ENCODE peak calls at places on chromosomes 2 and 18, in five cellular contexts. X is uterus; V is CD8-positive, alpha-beta T cell; Z is endodermal cell; Y is heart left ventricle. Q is an unnamed sample.

GRCh38 chr2:73961823-73962615 is 22.7 kb upstream of the TET3 start:
- DNase-seq in X (no peak), V (no peak), Z (peak), Y (no peak), Q (no peak)

GRCh38 chr2:149314687-149315086 is 15.7 kb upstream of the LYPD6 start:
- DNase-seq in X (no peak), V (no peak), Z (no peak), Y (no peak), Q (no peak)

GRCh38 chr2:43623052-43623451 is 14.0 kb upstream of the PLEKHH2 start:
- DNase-seq in X (peak), V (no peak), Z (no peak), Y (no peak), Q (no peak)

GRCh38 chr2:152950125-152950524 is 231.7 kb downstream of the ARL6IP6 start:
- DNase-seq in X (no peak), V (no peak), Z (peak), Y (no peak), Q (no peak)

GRCh38 chr2:37802899-37803379 is 122.1 kb upstream of the RMDN2 start:
- DNase-seq in X (no peak), V (no peak), Z (no peak), Y (no peak), Q (peak)

GRCh38 chr2:60234274-60234976 is 319.0 kb downstream of the BCL11A start:
- DNase-seq in X (no peak), V (no peak), Z (no peak), Y (no peak), Q (no peak)

GRCh38 chr18:41853280-41853679 is 101.8 kb upstream of the PIK3C3 start:
- DNase-seq in X (no peak), V (no peak), Z (no peak), Y (no peak), Q (no peak)

GRCh38 chr18:50097702-50098101 is 97.2 kb downstream of the MYO5B start:
- DNase-seq in X (no peak), V (no peak), Z (no peak), Y (no peak), Q (peak)

GRCh38 chr2:103139628-103140268 is 377.9 kb downstream of the TMEM182 start:
- DNase-seq in X (no peak), V (no peak), Z (peak), Y (no peak), Q (no peak)

GRCh38 chr18:22767653-22768052 is 165.5 kb upstream of the RBBP8 start:
- DNase-seq in X (no peak), V (no peak), Z (no peak), Y (no peak), Q (no peak)

GRCh38 chr2:180006236-180006635 is 861 bp downstream of the CWC22 start:
- DNase-seq in X (no peak), V (no peak), Z (no peak), Y (no peak), Q (no peak)

GRCh38 chr2:199433204-199433832 is 24.4 kb downstream of the SATB2 start:
- DNase-seq in X (no peak), V (no peak), Z (peak), Y (no peak), Q (no peak)

GRCh38 chr2:27796991-27797752 is 25.7 kb downstream of the MRPL33 start:
- DNase-seq in X (no peak), V (no peak), Z (no peak), Y (peak), Q (no peak)

GRCh38 chr18:72634500-72634899 is 90.4 kb upstream of the CBLN2 start:
- DNase-seq in X (no peak), V (no peak), Z (no peak), Y (no peak), Q (no peak)

GRCh38 chr2:15931514-15931870 is 8.9 kb upstream of the MYCN start:
- DNase-seq in X (no peak), V (no peak), Z (no peak), Y (no peak), Q (no peak)

GRCh38 chr2:239393401-239393940 is 7.3 kb downstream of the HDAC4 start:
- DNase-seq in X (peak), V (no peak), Z (peak), Y (peak), Q (no peak)

GRCh38 chr2:213232649-213233437 is 51.4 kb upstream of the SPAG16 start:
- DNase-seq in X (no peak), V (peak), Z (peak), Y (no peak), Q (no peak)

GRCh38 chr2:99984781-99985525 is 157.4 kb downstream of the AFF3 start:
- DNase-seq in X (no peak), V (no peak), Z (no peak), Y (no peak), Q (peak)

GRCh38 chr18:26777316-26778053 is 88.0 kb downstream of the AQP4 start:
- DNase-seq in X (no peak), V (no peak), Z (peak), Y (no peak), Q (no peak)

GRCh38 chr2:45125232-45125631 is 116.0 kb upstream of the SIX2 start:
- DNase-seq in X (no peak), V (no peak), Z (no peak), Y (no peak), Q (no peak)

GRCh38 chr2:926896-927295 is 23.8 kb upstream of the SNTG2 start:
- DNase-seq in X (no peak), V (no peak), Z (no peak), Y (no peak), Q (no peak)

GRCh38 chr18:23134780-23135678 is at the start of gene CABLES1:
- DNase-seq in X (peak), V (no peak), Z (peak), Y (peak), Q (no peak)

GRCh38 chr18:13562494-13563029 is 163.8 kb downstream of the FAM210A start:
- DNase-seq in X (no peak), V (no peak), Z (no peak), Y (no peak), Q (no peak)

GRCh38 chr2:101546376-101547058 is 71.6 kb upstream of the RFX8 start:
- DNase-seq in X (no peak), V (no peak), Z (no peak), Y (no peak), Q (peak)

GRCh38 chr2:146037334-146037870 is 1517.5 kb upstream of the ZEB2 start:
- DNase-seq in X (no peak), V (no peak), Z (no peak), Y (no peak), Q (no peak)
- H3K4me3 ChIP-seq in X (no peak), V (no peak), Z (no peak), Y (no peak), Q (no peak)

DNA sequence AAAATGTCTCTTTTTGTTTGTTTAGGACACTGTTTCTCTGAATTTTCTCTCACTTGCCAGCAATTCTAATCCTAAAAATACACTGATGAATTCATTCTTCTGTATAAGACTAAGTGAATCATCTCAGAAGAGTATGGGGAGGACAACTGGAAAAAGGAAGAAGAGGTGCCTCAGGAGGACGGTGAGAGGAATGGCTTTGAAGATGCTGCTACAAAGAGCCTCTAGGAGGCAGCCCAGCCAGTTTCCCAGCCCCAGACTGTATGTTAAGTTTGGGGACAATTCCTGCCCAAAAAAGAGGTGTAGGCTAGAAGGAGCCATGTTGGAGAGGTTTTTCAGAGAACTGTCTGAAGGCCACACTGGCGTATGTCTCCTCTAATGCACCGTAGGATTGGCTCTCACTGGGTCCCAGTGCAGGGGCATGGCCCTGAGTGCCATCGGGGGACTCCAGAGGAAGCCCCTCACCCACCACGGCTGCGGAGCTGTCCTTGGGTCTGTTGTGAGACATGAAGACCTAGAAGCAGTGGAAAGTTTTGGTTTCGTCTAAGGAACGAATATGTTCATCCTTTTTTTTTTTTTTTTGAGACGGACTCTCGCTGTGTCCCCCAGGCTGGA is 3.1 kb upstream of the SDC1 start:
- DNase-seq in X (no peak), V (no peak), Z (peak), Y (peak), Q (no peak)
- TF ChIP-seq CTCF in X (no peak), V (no peak), Z (peak), Y (no peak), Q (no peak)

GRCh38 chr2:64936809-64937208 is 52.4 kb upstream of the SLC1A4 start:
- DNase-seq in X (no peak), V (no peak), Z (no peak), Y (no peak), Q (no peak)
- H3K4me3 ChIP-seq in X (no peak), V (no peak), Z (no peak), Y (no peak), Q (no peak)

DNA sequence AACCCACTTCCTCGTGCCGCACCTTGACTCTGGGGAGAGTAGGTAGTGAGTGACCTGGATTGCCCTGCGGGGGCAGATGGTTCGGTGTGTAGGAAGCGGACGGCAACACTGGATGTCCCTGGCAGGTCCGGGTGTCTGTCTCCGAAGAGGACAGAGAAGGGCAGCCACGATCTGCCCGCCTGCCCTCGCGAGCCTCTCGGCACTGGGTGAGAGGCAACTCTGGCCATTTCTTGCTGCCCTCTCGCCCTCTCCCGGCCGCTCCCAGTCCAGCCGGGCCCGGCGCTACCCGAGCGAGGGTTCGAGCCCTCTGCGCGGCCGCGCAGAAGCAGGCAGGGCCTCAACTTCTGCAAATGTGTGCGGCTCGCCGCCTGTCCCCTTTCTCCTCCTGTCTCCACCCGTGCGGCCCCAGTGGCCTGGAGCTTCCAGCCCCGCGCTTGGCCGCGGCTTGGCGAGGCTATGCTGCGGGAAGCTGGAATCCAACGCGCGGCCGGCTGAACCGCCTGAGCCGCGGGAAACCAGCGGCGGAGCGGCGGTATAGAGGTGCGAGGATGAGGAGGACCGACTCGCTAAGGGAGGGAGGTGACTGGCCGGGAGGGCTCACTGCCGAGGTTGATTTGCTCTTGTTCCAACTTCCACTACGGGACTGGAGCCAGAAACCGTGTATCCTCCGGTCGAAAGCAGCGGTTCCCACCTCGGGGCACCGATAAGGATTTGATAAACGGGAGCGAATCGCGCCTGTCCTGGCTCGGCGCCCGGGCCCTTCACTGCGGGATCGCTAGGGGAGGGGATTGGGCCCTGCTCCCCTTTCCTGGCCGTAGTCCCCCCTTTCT is 1.5 kb downstream of the EPAS1 start:
- DNase-seq in X (peak), V (no peak), Z (peak), Y (peak), Q (no peak)
- TF ChIP-seq CTCF in X (no peak), V (no peak), Z (peak), Y (peak), Q (peak)

GRCh38 chr2:72886505-72887031 is 640 bp upstream of the SPR start:
- DNase-seq in X (no peak), V (no peak), Z (no peak), Y (no peak), Q (no peak)

GRCh38 chr2:72887032-72887835 is at the start of gene SPR:
- DNase-seq in X (peak), V (peak), Z (peak), Y (peak), Q (no peak)

GRCh38 chr2:72889991-72890390 is 2.8 kb downstream of the SPR start:
- DNase-seq in X (no peak), V (no peak), Z (no peak), Y (no peak), Q (no peak)

GRCh38 chr2:72887836-72888437 is 729 bp downstream of the SPR start:
- DNase-seq in X (peak), V (peak), Z (peak), Y (peak), Q (no peak)

GRCh38 chr2:72888438-72889202 is 1.4 kb downstream of the SPR start:
- DNase-seq in X (no peak), V (no peak), Z (no peak), Y (no peak), Q (no peak)
- H3K4me3 ChIP-seq in X (peak), V (no peak), Z (peak), Y (peak), Q (peak)